ENCODE peak calls at places on chromosomes 2 and 18, in four cellular contexts. One of them, this sample, is unnamed.

GRCh38 chr2:143458258-143458954 is 329.2 kb downstream of the ARHGAP15 start:
- DNase-seq in heart right ventricle: no peak
- DNase-seq in GM20000: no peak
- DNase-seq in tibial artery: no peak
- DNase-seq in this sample: no peak

GRCh38 chr2:58428286-58428552 is 187.1 kb upstream of the FANCL start:
- DNase-seq in tibial artery: no peak
- DNase-seq in heart right ventricle: no peak
- DNase-seq in GM20000: peak; percentile 47
- DNase-seq in this sample: peak; percentile 52

GRCh38 chr18:51009071-51009470 is 20.9 kb upstream of the SMAD4 start:
- DNase-seq in tibial artery: no peak
- DNase-seq in GM20000: no peak
- DNase-seq in heart right ventricle: no peak
- DNase-seq in this sample: no peak

GRCh38 chr2:78521938-78522337 is 503.6 kb upstream of the REG3G start:
- DNase-seq in tibial artery: no peak
- DNase-seq in heart right ventricle: no peak
- DNase-seq in GM20000: no peak
- DNase-seq in this sample: no peak

GRCh38 chr2:10269291-10269690 is 33.4 kb upstream of the HPCAL1 start:
- DNase-seq in tibial artery: no peak
- DNase-seq in GM20000: no peak
- DNase-seq in heart right ventricle: no peak
- DNase-seq in this sample: no peak

GRCh38 chr18:75137346-75137877 is 71.5 kb downstream of the PTGR3 start:
- DNase-seq in heart right ventricle: no peak
- DNase-seq in GM20000: no peak
- DNase-seq in tibial artery: peak; percentile 29
- DNase-seq in this sample: no peak

GRCh38 chr2:30147196-30147714 is 448 bp downstream of the YPEL5 start:
- DNase-seq in heart right ventricle: no peak
- DNase-seq in GM20000: peak; percentile 62
- DNase-seq in tibial artery: no peak
- DNase-seq in this sample: peak; percentile 45

GRCh38 chr2:201471732-201472395 is 20.3 kb downstream of the STRADB start:
- DNase-seq in heart right ventricle: no peak
- DNase-seq in GM20000: no peak
- DNase-seq in tibial artery: no peak
- DNase-seq in this sample: no peak

GRCh38 chr2:54459037-54459441 is 2.9 kb downstream of the SPTBN1 start:
- DNase-seq in heart right ventricle: no peak
- DNase-seq in tibial artery: no peak
- DNase-seq in GM20000: no peak
- DNase-seq in this sample: no peak

GRCh38 chr2:122864728-122865127 is 1109.3 kb downstream of the TSN start:
- DNase-seq in heart right ventricle: no peak
- DNase-seq in tibial artery: no peak
- DNase-seq in GM20000: no peak
- DNase-seq in this sample: no peak

GRCh38 chr2:120471166-120471565 is 125.2 kb downstream of the INHBB start:
- DNase-seq in GM20000: no peak
- DNase-seq in tibial artery: peak; percentile 54
- DNase-seq in heart right ventricle: no peak
- DNase-seq in this sample: no peak
- TF ChIP-seq CTCF in GM20000: no peak
- TF ChIP-seq CTCF in tibial artery: no peak
- TF ChIP-seq CTCF in heart right ventricle: no peak
- TF ChIP-seq CTCF in this sample: no peak

GRCh38 chr2:21371499-21372003 is 247.8 kb downstream of the TDRD15 start:
- DNase-seq in heart right ventricle: no peak
- DNase-seq in GM20000: no peak
- DNase-seq in tibial artery: no peak
- DNase-seq in this sample: no peak

GRCh38 chr2:21369787-21370186 is 246.0 kb downstream of the TDRD15 start:
- DNase-seq in heart right ventricle: no peak
- DNase-seq in tibial artery: no peak
- DNase-seq in GM20000: no peak
- DNase-seq in this sample: no peak

GRCh38 chr2:21367421-21367820 is 243.7 kb downstream of the TDRD15 start:
- DNase-seq in tibial artery: no peak
- DNase-seq in heart right ventricle: no peak
- DNase-seq in GM20000: no peak
- DNase-seq in this sample: no peak

DNA sequence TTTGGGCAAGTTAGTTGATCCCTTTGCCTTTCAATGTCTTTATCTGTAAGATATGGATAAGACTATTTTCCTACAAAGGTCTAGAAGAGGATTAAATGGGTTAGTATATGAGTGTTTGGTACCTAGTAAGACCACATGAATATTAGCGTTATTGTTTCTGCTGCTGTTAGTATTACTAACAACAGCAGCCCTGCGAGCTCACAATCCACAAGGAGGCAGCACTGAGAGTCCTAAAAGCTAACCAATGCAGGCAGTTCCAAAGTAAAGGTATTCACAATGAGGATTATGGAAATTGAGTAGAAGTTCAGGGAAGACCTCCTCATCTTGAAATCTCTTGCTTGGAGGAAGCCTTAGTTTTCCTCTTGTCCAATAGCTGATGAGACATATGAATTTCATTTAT is 248.9 kb downstream of the TDRD15 start:
- DNase-seq in GM20000: no peak
- DNase-seq in tibial artery: no peak
- DNase-seq in heart right ventricle: no peak
- DNase-seq in this sample: no peak
- TF ChIP-seq CTCF in GM20000: peak; percentile 41
- TF ChIP-seq CTCF in tibial artery: no peak
- TF ChIP-seq CTCF in heart right ventricle: peak; percentile 17
- TF ChIP-seq CTCF in this sample: peak; percentile 48

GRCh38 chr2:100560431-100560830 is 2.4 kb upstream of the PDCL3 start:
- DNase-seq in GM20000: no peak
- DNase-seq in tibial artery: no peak
- DNase-seq in heart right ventricle: no peak
- DNase-seq in this sample: no peak

GRCh38 chr2:100561191-100561590 is 1.6 kb upstream of the PDCL3 start:
- DNase-seq in GM20000: no peak
- DNase-seq in heart right ventricle: no peak
- DNase-seq in tibial artery: no peak
- DNase-seq in this sample: no peak

GRCh38 chr2:100563407-100564247 is 834 bp downstream of the PDCL3 start:
- DNase-seq in GM20000: no peak
- DNase-seq in heart right ventricle: no peak
- DNase-seq in tibial artery: no peak
- DNase-seq in this sample: no peak

DNA sequence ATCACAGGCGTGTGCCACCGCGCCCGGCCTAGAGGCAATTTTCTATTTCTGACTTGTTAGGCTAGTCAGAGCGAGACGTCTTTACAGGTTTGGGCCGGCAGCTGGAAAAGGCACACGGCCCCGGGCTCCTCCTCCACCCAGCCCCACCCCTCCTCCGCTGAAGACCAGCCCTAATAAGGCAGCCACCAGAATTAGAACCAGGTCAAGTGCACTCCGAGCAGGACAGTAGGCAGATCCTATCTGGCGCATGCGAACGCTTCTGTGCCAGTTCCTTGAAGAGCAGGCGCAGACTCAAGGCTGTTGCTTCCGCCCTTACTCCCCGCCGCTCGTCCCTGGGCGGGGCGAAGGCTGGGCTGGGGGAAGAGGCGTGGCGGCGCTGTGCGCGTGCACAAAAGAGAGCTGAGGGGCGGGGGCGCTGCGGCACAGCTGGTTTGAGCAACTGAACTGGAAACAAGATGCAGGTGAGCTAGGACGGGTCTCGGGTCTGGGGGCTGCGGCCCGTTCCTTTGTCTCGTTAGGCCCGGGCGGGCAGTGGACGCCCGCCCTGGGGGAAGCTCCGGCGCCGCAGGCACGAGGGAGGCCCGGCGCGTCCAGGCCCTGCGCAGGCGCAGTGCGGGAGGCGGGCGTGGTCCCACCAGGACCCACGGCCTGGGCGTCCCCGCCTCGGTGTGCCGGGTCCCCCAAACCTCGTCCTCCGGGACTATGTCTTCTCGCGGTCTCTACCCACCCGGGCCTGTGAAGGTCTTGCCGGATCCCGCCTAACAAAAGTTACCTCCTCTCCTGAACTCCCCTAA is at the start of gene PDCL3:
- DNase-seq in tibial artery: peak; percentile 99
- DNase-seq in GM20000: peak; percentile 94
- DNase-seq in heart right ventricle: peak; percentile 96
- DNase-seq in this sample: peak; percentile 95
- TF ChIP-seq CTCF in tibial artery: no peak
- TF ChIP-seq CTCF in GM20000: peak; percentile 1
- TF ChIP-seq CTCF in heart right ventricle: peak; percentile 33
- TF ChIP-seq CTCF in this sample: peak; percentile 6

GRCh38 chr2:102848366-102848839 is 86.6 kb downstream of the TMEM182 start:
- DNase-seq in tibial artery: peak; percentile 80
- DNase-seq in GM20000: peak; percentile 12
- DNase-seq in heart right ventricle: peak; percentile 87
- DNase-seq in this sample: peak; percentile 21
- TF ChIP-seq CTCF in tibial artery: no peak
- TF ChIP-seq CTCF in GM20000: no peak
- TF ChIP-seq CTCF in heart right ventricle: peak; percentile 17
- TF ChIP-seq CTCF in this sample: no peak

GRCh38 chr2:195666113-195666712 is 9.2 kb downstream of the SLC39A10 start:
- DNase-seq in tibial artery: no peak
- DNase-seq in heart right ventricle: no peak
- DNase-seq in GM20000: no peak
- DNase-seq in this sample: no peak

GRCh38 chr2:195663007-195663406 is 6.0 kb downstream of the SLC39A10 start:
- DNase-seq in heart right ventricle: no peak
- DNase-seq in tibial artery: no peak
- DNase-seq in GM20000: no peak
- DNase-seq in this sample: no peak

GRCh38 chr2:195667974-195668373 is 10.9 kb downstream of the SLC39A10 start:
- DNase-seq in GM20000: no peak
- DNase-seq in tibial artery: no peak
- DNase-seq in heart right ventricle: no peak
- DNase-seq in this sample: no peak

GRCh38 chr2:195662138-195662537 is 5.1 kb downstream of the SLC39A10 start:
- DNase-seq in heart right ventricle: no peak
- DNase-seq in GM20000: no peak
- DNase-seq in tibial artery: no peak
- DNase-seq in this sample: no peak

DNA sequence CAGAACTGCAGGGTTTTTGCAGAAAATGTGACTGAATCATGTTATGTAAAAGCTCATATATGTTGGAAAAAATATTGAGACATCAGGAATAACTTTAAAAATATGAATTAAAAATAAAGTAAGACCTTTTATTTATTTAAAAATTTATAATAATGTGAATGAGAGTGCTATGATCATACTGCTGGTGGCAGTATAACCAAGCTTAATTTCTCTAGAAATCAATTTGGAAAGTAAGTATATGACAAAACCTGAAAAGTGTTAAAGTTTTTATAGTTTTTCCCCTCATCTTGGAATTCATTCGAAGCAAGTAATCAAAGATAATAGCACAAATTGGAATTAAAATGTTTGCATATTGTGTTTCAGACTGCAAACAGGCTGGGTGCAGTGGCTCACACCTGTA is 7.5 kb downstream of the SLC39A10 start:
- DNase-seq in heart right ventricle: no peak
- DNase-seq in tibial artery: no peak
- DNase-seq in GM20000: no peak
- DNase-seq in this sample: no peak
- TF ChIP-seq CTCF in heart right ventricle: peak; percentile 9
- TF ChIP-seq CTCF in tibial artery: no peak
- TF ChIP-seq CTCF in GM20000: no peak
- TF ChIP-seq CTCF in this sample: no peak

GRCh38 chr18:46174317-46175039 is 70.3 kb downstream of the HAUS1 start:
- DNase-seq in heart right ventricle: peak; percentile 30
- DNase-seq in GM20000: peak; percentile 68
- DNase-seq in tibial artery: peak; percentile 65
- DNase-seq in this sample: peak; percentile 71
- TF ChIP-seq CTCF in heart right ventricle: peak; percentile 31
- TF ChIP-seq CTCF in GM20000: no peak
- TF ChIP-seq CTCF in tibial artery: no peak
- TF ChIP-seq CTCF in this sample: peak; percentile 17

DNA sequence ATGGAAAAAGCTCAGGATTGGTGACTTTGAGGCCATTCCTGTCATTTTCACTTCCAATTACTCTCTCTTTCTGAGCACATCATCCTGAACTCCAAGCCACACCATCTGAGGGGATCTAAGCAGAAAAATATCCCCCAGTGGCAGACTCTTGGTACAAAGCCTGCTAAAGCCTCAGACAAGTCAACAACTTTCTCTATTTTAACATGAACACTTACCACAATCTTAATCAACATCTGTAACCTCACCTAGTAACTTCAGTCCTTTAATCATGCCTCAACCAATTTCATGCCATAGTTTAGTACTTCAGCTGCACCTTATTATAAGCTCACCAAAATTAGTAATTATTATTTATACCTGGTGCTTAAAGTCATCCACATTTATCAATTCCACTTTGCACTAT is 128.9 kb downstream of the DTNB start:
- DNase-seq in tibial artery: no peak
- DNase-seq in heart right ventricle: no peak
- DNase-seq in GM20000: no peak
- DNase-seq in this sample: no peak
- TF ChIP-seq CTCF in tibial artery: no peak
- TF ChIP-seq CTCF in heart right ventricle: no peak
- TF ChIP-seq CTCF in GM20000: no peak
- TF ChIP-seq CTCF in this sample: no peak

GRCh38 chr2:36456227-36456788 is 100.7 kb downstream of the CRIM1 start:
- DNase-seq in heart right ventricle: peak; percentile 78
- DNase-seq in tibial artery: peak; percentile 86
- DNase-seq in GM20000: no peak
- DNase-seq in this sample: no peak

GRCh38 chr2:36458106-36458505 is 102.5 kb downstream of the CRIM1 start:
- DNase-seq in heart right ventricle: no peak
- DNase-seq in GM20000: no peak
- DNase-seq in tibial artery: no peak
- DNase-seq in this sample: no peak

GRCh38 chr2:36461039-36461681 is 105.6 kb downstream of the CRIM1 start:
- DNase-seq in GM20000: no peak
- DNase-seq in heart right ventricle: no peak
- DNase-seq in tibial artery: no peak
- DNase-seq in this sample: no peak

GRCh38 chr2:36462311-36462710 is 106.7 kb downstream of the CRIM1 start:
- DNase-seq in heart right ventricle: no peak
- DNase-seq in GM20000: no peak
- DNase-seq in tibial artery: no peak
- DNase-seq in this sample: no peak

GRCh38 chr2:36459725-36460137 is 104.2 kb downstream of the CRIM1 start:
- DNase-seq in tibial artery: no peak
- DNase-seq in GM20000: no peak
- DNase-seq in heart right ventricle: no peak
- DNase-seq in this sample: no peak
- TF ChIP-seq CTCF in tibial artery: peak; percentile 53
- TF ChIP-seq CTCF in GM20000: no peak
- TF ChIP-seq CTCF in heart right ventricle: peak; percentile 64
- TF ChIP-seq CTCF in this sample: no peak

This sample was measured in GM13977.